ENCODE peak calls at places on chromosomes 16 and 17, in seven cellular contexts. S, G, V, M, H, Z and F are unnamed samples.

GRCh38 chr17:59783221-59784016 is 76.0 kb downstream of the VMP1 start:
- DNase-seq in S (peak), G (no peak), V (no peak), M (no peak), H (peak), Z (no peak), F (no peak)

GRCh38 chr17:63066158-63066808 is 100.2 kb downstream of the TANC2 start:
- DNase-seq in S (no peak), G (no peak), V (no peak), M (no peak), H (no peak), Z (no peak), F (no peak)

GRCh38 chr17:78290671-78291070 is 59.2 kb downstream of the TMEM235 start:
- DNase-seq in S (no peak), G (no peak), V (no peak), M (no peak), H (no peak), Z (no peak), F (no peak)

GRCh38 chr16:69818811-69819587 is 56.9 kb downstream of the WWP2 start:
- DNase-seq in S (no peak), G (no peak), V (no peak), M (no peak), H (no peak), Z (no peak), F (no peak)

GRCh38 chr17:47720754-47721533 is 12.1 kb upstream of the TBX21 start:
- DNase-seq in S (peak), G (no peak), V (no peak), M (peak), H (no peak), Z (no peak), F (no peak)

GRCh38 chr17:64133546-64134215 is 3.7 kb upstream of the ERN1 start:
- DNase-seq in S (peak), G (peak), V (peak), M (no peak), H (peak), Z (peak), F (peak)

GRCh38 chr17:44170499-44171201 is at the start of gene ASB16:
- DNase-seq in S (peak), G (no peak), V (peak), M (no peak), H (no peak), Z (peak), F (no peak)

GRCh38 chr16:87178977-87179376 is 138.2 kb downstream of the C16orf95 start:
- DNase-seq in S (peak), G (no peak), V (no peak), M (no peak), H (no peak), Z (no peak), F (no peak)

GRCh38 chr17:55563363-55563762 is 52.1 kb upstream of the SMIM36 start:
- DNase-seq in S (no peak), G (no peak), V (no peak), M (no peak), H (no peak), Z (no peak), F (no peak)

GRCh38 chr17:41689497-41690299 is 1.0 kb downstream of the EIF1 start:
- DNase-seq in S (peak), G (peak), V (peak), M (peak), H (peak), Z (peak), F (peak)

GRCh38 chr16:14549789-14550153 is 80.3 kb downstream of the PARN start:
- DNase-seq in S (no peak), G (no peak), V (peak), M (no peak), H (peak), Z (peak), F (peak)

GRCh38 chr16:56606071-56606687 is 2.2 kb upstream of the MT2A start:
- DNase-seq in S (peak), G (no peak), V (no peak), M (no peak), H (no peak), Z (peak), F (peak)